ENCODE peak calls at places on chromosomes 11 and 22, in nine cellular contexts. A is endothelial cell of umbilical vein, J is gastrocnemius medialis, M is lower leg skin, W is A549, Q is IMR-90, F is ovary, S is esophagus squamous epithelium, O is heart left ventricle. U is an unnamed sample.

GRCh38 chr11:11622772-11623531 is 1.1 kb upstream of the GALNT18 start:
- DNase-seq in A (no peak), J (no peak), M (no peak), W (no peak), Q (no peak), F (no peak), S (no peak), O (no peak), U (no peak)

GRCh38 chr11:34318111-34319037 is 39.4 kb downstream of the ABTB2 start:
- DNase-seq in A (no peak), J (no peak), M (no peak), W (peak; percentile 69), Q (peak; percentile 58), F (no peak), S (no peak), O (no peak), U (no peak)

GRCh38 chr11:84398017-84398626 is 1112.0 kb upstream of the CCDC90B start:
- DNase-seq in A (no peak), J (no peak), M (no peak), W (peak; percentile 4), Q (peak; percentile 1), F (no peak), S (no peak), O (no peak), U (peak; percentile 63)

GRCh38 chr11:9765320-9766101 is 101.6 kb downstream of the SWAP70 start:
- DNase-seq in A (peak; percentile 92), J (peak; percentile 70), M (no peak), W (no peak), Q (peak; percentile 95), F (peak; percentile 67), S (no peak), O (peak; percentile 82), U (peak; percentile 76)

GRCh38 chr11:117580866-117581265 is 216.2 kb downstream of the DSCAML1 start:
- DNase-seq in A (no peak), J (no peak), M (no peak), W (no peak), Q (no peak), F (no peak), S (no peak), O (no peak), U (no peak)

GRCh38 chr11:1384206-1384965 is 5.3 kb upstream of the BRSK2 start:
- DNase-seq in A (no peak), J (no peak), M (no peak), W (no peak), Q (peak; percentile 19), F (no peak), S (no peak), O (peak; percentile 23), U (no peak)

GRCh38 chr11:96168623-96169022 is 174.4 kb downstream of the MAML2 start:
- DNase-seq in A (peak; percentile 69), J (peak; percentile 48), M (peak; percentile 83), W (peak; percentile 44), Q (peak; percentile 93), F (peak; percentile 68), S (no peak), O (no peak), U (peak; percentile 25)

GRCh38 chr22:41902932-41903421 is 11.9 kb downstream of the SHISA8 start:
- DNase-seq in A (no peak), J (peak; percentile 83), M (no peak), W (no peak), Q (no peak), F (no peak), S (no peak), O (peak; percentile 88), U (peak; percentile 84)

GRCh38 chr11:61325649-61326414 is 7.1 kb downstream of the DDB1 start:
- DNase-seq in A (no peak), J (no peak), M (no peak), W (no peak), Q (no peak), F (no peak), S (no peak), O (no peak), U (peak; percentile 41)

GRCh38 chr11:15119826-15120225 is 5.1 kb downstream of the INSC start:
- DNase-seq in A (no peak), J (no peak), M (no peak), W (no peak), Q (no peak), F (no peak), S (no peak), O (no peak), U (no peak)

GRCh38 chr22:31929126-31929928 is 15.0 kb upstream of the YWHAH start:
- DNase-seq in A (no peak), J (no peak), M (no peak), W (no peak), Q (peak; percentile 51), F (no peak), S (no peak), O (peak; percentile 48), U (no peak)

GRCh38 chr11:9112075-9112474 is 20.7 kb upstream of the SCUBE2 start:
- DNase-seq in A (no peak), J (no peak), M (no peak), W (no peak), Q (no peak), F (no peak), S (no peak), O (no peak), U (no peak)

GRCh38 chr22:46233231-46233630 is 16.9 kb downstream of the CDPF1 start:
- DNase-seq in A (peak; percentile 21), J (peak; percentile 76), M (peak; percentile 30), W (no peak), Q (peak; percentile 29), F (no peak), S (no peak), O (peak; percentile 76), U (peak; percentile 48)

GRCh38 chr11:57646756-57647303 is 2.9 kb downstream of the YPEL4 start:
- DNase-seq in A (no peak), J (no peak), M (no peak), W (no peak), Q (no peak), F (no peak), S (no peak), O (no peak), U (no peak)
- TF ChIP-seq POLR2A in A (peak; percentile 39), J (no peak), M (no peak), W (no peak), Q (no peak), F (no peak), S (no peak), O (no peak), U (no peak)

GRCh38 chr22:42957958-42958357 is 57.0 kb downstream of the PACSIN2 start:
- DNase-seq in A (peak; percentile 67), J (no peak), M (no peak), W (no peak), Q (no peak), F (no peak), S (no peak), O (no peak), U (no peak)
- H3K4me3 ChIP-seq in A (no peak overlapping the region), J (peak overlapping the region; percentile 20), M (no peak overlapping the region), W (no peak overlapping the region), Q (no peak overlapping the region), F (no peak overlapping the region), S (no peak overlapping the region), O (peak overlapping the region; percentile 63), U (no peak overlapping the region)

GRCh38 chr22:39612811-39613548 is 42.4 kb downstream of the CACNA1I start:
- DNase-seq in A (no peak), J (no peak), M (no peak), W (no peak), Q (no peak), F (no peak), S (no peak), O (peak; percentile 16), U (no peak)

GRCh38 chr22:39610766-39611165 is 40.2 kb downstream of the CACNA1I start:
- DNase-seq in A (no peak), J (no peak), M (no peak), W (no peak), Q (no peak), F (no peak), S (no peak), O (peak; percentile 38), U (no peak)

GRCh38 chr22:39610246-39610645 is 39.7 kb downstream of the CACNA1I start:
- DNase-seq in A (no peak), J (no peak), M (no peak), W (no peak), Q (no peak), F (no peak), S (no peak), O (peak; percentile 10), U (no peak)

GRCh38 chr22:39613549-39613921 is 43.0 kb downstream of the CACNA1I start:
- DNase-seq in A (no peak), J (no peak), M (no peak), W (no peak), Q (no peak), F (no peak), S (no peak), O (peak; percentile 38), U (no peak)

GRCh38 chr22:39611360-39611759 is 40.8 kb downstream of the CACNA1I start:
- DNase-seq in A (no peak), J (no peak), M (no peak), W (no peak), Q (no peak), F (no peak), S (no peak), O (no peak), U (no peak)
- TF ChIP-seq POLR2A in A (no peak), J (no peak), M (no peak), W (no peak), Q (no peak), F (no peak), S (no peak), O (no peak), U (no peak)

GRCh38 chr22:18114495-18114894 is 3.9 kb downstream of the TUBA8 start:
- DNase-seq in A (no peak), J (peak; percentile 74), M (no peak), W (no peak), Q (no peak), F (no peak), S (no peak), O (no peak), U (no peak)

GRCh38 chr22:18116634-18117033 is 6.0 kb downstream of the TUBA8 start:
- DNase-seq in A (no peak), J (peak; percentile 87), M (no peak), W (no peak), Q (no peak), F (no peak), S (no peak), O (no peak), U (no peak)

GRCh38 chr22:18113680-18114394 is 3.2 kb downstream of the TUBA8 start:
- DNase-seq in A (no peak), J (peak; percentile 35), M (no peak), W (no peak), Q (no peak), F (no peak), S (no peak), O (no peak), U (no peak)

GRCh38 chr22:18115844-18116480 is 5.4 kb downstream of the TUBA8 start:
- DNase-seq in A (no peak), J (peak; percentile 73), M (no peak), W (no peak), Q (no peak), F (no peak), S (no peak), O (no peak), U (no peak)

DNA sequence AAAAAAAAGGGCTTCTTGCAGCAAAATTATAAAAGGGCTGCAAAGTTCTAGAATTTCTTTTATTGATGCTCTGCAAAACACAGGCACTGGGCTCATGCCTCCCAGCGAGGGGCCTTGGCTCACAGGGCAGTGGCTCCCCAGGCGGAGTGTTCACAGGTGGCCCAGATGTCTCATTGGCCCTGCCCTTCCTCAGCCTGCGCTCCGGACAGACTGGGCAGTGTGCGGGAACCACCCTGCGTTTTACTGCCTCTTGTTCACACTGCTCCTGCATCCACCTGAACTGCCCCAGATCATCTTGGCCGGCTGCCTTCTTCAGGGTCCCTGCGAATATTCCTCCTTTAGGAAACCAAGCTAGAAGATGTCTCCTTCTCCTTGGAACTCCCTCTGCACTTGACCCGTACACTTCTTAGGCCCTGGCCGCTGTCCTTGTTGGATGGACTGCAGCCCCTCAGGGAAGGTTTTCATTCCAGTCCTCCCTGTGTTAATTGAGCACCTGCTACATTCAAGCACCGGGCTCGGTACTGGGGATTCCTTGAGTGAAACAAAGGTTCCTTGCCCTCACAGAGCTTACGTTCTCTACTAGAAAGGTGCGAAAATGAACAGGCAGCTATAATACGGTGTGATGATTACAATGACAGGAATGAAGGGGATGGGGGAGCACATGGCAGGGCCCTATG is 4.5 kb downstream of the TUBA8 start:
- DNase-seq in A (no peak), J (peak; percentile 57), M (no peak), W (no peak), Q (no peak), F (no peak), S (no peak), O (no peak), U (no peak)
- H3K4me3 ChIP-seq in A (no peak overlapping the region), J (no peak overlapping the region), M (no peak overlapping the region), W (no peak overlapping the region), Q (no peak overlapping the region), F (no peak overlapping the region), S (no peak overlapping the region), O (no peak overlapping the region), U (no peak overlapping the region)

U was measured in testis.